ENCODE peak calls at places on chromosomes 2 and 18, in four cellular contexts. X, Q, R and E are unnamed samples.

GRCh38 chr2:71524476-71524875 is 71.1 kb downstream of the DYSF start:
- DNase-seq in X (peak), Q (no peak), R (no peak), E (no peak)

GRCh38 chr18:48834421-48835011 is 116.2 kb downstream of the SMAD7 start:
- DNase-seq in X (peak), Q (peak), R (peak), E (peak)

GRCh38 chr2:7639476-7639875 is 722.3 kb downstream of the RNF144A start:
- DNase-seq in X (no peak), Q (no peak), R (no peak), E (no peak)

GRCh38 chr2:176270100-176270750 is 983 bp downstream of the MTX2 start:
- DNase-seq in X (peak), Q (no peak), R (no peak), E (peak)

GRCh38 chr18:25057491-25058050 is 294.4 kb downstream of the ZNF521 start:
- DNase-seq in X (no peak), Q (no peak), R (no peak), E (no peak)

GRCh38 chr2:69954069-69954468 is 7.4 kb downstream of the ASPRV1 start:
- DNase-seq in X (no peak), Q (no peak), R (no peak), E (no peak)

GRCh38 chr2:65021709-65022108 is 32.5 kb downstream of the SLC1A4 start:
- DNase-seq in X (no peak), Q (no peak), R (no peak), E (no peak)

GRCh38 chr18:31931163-31931885 is 11.6 kb downstream of the TRAPPC8 start:
- DNase-seq in X (no peak), Q (no peak), R (no peak), E (no peak)

GRCh38 chr18:58241877-58242276 is 197.9 kb downstream of the NEDD4L start:
- DNase-seq in X (no peak), Q (peak), R (no peak), E (no peak)

GRCh38 chr2:1736997-1737480 is 7.3 kb downstream of the PXDN start:
- DNase-seq in X (no peak), Q (peak), R (peak), E (no peak)

GRCh38 chr2:39488450-39488849 is 51.4 kb upstream of the MAP4K3 start:
- DNase-seq in X (no peak), Q (no peak), R (no peak), E (no peak)

DNA sequence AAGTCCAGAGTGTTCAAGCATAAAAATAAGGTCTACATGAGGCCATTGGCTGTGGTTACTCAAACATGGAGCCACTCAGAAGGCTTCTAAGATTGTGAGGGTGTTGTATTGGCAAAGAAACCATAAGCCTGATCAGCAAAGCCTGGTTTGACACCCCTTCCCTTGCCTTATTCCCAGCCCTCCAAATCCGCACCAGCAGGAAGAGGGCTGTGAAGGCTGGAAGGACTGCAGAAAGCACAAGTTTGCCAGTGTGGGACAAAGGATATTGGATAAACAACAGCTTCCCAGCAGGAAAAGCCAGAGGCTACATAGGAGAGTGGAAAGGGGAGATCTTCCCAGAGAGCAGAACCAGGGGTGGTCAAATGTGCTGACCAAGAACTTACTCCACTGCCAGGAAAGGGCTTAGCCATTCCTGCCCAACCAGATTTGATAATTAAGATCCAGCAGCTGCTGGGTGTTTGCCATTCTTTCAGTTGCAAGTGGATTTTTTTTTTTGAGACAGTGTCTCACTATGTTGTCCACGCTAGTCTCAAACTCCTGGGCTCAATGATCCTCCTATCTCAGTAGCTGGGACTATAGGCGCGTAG is 1.5 kb upstream of the PRKAG3 start:
- DNase-seq in X (no peak), Q (no peak), R (no peak), E (no peak)
- TF ChIP-seq CTCF in X (no peak), Q (no peak), R (no peak), E (no peak)

GRCh38 chr2:205323929-205324328 is 358.4 kb upstream of the NRP2 start:
- DNase-seq in X (no peak), Q (no peak), R (no peak), E (no peak)
- TF ChIP-seq CTCF in X (no peak), Q (peak), R (no peak), E (peak)

GRCh38 chr2:166517533-166517932 is 23.5 kb upstream of the SCN7A start:
- DNase-seq in X (no peak), Q (no peak), R (no peak), E (no peak)

GRCh38 chr2:166513952-166514351 is 19.9 kb upstream of the SCN7A start:
- DNase-seq in X (no peak), Q (no peak), R (no peak), E (no peak)

GRCh38 chr2:166519391-166519962 is 25.4 kb upstream of the SCN7A start:
- DNase-seq in X (no peak), Q (no peak), R (no peak), E (no peak)

GRCh38 chr2:166518634-166519390 is 24.8 kb upstream of the SCN7A start:
- DNase-seq in X (no peak), Q (no peak), R (no peak), E (no peak)

DNA sequence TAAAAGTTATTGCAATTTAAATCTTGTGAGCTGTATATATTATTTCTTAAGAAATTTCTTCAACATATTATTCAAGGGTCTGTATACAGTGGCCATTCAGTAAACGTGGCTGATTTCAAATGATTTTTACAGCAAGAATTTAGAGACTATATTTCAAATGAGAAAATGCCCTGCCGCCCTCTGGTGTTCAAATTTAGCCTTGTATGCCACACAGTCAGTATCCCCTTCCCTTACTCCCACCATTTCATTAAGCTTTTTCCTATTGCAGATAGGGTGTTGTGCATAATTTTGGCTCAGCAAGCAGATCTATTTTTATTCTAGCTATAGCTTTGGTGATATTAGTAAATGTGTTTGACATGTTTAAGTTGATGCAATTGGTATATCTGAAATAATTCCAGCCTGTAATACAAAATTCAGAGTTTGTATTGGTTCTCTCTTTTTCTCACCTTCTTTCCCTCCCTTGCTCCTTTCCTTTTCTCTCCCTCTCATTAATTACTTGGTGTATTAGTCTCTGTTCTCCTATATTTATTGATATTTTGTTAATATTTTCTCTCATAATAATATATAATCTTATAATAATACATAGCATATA is 22.8 kb upstream of the SCN7A start:
- DNase-seq in X (peak), Q (peak), R (no peak), E (no peak)
- TF ChIP-seq CTCF in X (peak), Q (peak), R (peak), E (peak)

GRCh38 chr2:109448946-109449788 is 164.6 kb downstream of the SEPTIN10 start:
- DNase-seq in X (peak), Q (no peak), R (peak), E (no peak)
- TF ChIP-seq CTCF in X (no peak), Q (no peak), R (no peak), E (no peak)

GRCh38 chr18:78071146-78071710 is 821.6 kb downstream of the GALR1 start:
- DNase-seq in X (no peak), Q (no peak), R (no peak), E (no peak)

GRCh38 chr18:78073275-78073674 is 823.6 kb downstream of the GALR1 start:
- DNase-seq in X (no peak), Q (no peak), R (no peak), E (no peak)

GRCh38 chr18:78080081-78080480 is 830.4 kb downstream of the GALR1 start:
- DNase-seq in X (no peak), Q (no peak), R (no peak), E (no peak)

GRCh38 chr18:78069784-78070664 is 820.4 kb downstream of the GALR1 start:
- DNase-seq in X (peak), Q (no peak), R (peak), E (no peak)

GRCh38 chr18:78074400-78075020 is 824.9 kb downstream of the GALR1 start:
- DNase-seq in X (no peak), Q (no peak), R (no peak), E (no peak)
- TF ChIP-seq CTCF in X (no peak), Q (no peak), R (no peak), E (no peak)

DNA sequence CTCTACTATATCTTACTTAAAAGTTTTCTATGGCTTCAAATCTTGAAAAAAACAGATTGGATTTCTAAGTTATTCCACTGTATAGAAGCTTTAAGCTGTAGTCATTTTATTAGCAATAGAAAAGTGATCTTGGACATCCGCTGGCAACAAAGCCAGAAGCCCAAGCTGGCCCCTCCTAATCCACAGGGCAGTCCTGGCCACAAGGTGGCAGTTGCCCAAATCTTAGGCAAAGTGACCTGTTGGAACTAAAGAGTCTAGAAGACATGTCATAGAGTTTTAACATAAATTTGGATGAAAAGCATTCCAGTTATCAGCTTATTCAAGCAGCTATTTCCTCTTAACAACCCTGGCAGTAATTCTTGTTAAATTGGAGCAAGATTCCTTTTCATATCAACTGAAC is 80.8 kb downstream of the SP3 start:
- DNase-seq in X (peak), Q (no peak), R (no peak), E (no peak)
- TF ChIP-seq CTCF in X (peak), Q (peak), R (peak), E (peak)

GRCh38 chr2:240989451-240990265 is 8.8 kb upstream of the SNED1 start:
- DNase-seq in X (peak), Q (no peak), R (no peak), E (no peak)
- TF ChIP-seq CTCF in X (peak), Q (peak), R (peak), E (no peak)

DNA sequence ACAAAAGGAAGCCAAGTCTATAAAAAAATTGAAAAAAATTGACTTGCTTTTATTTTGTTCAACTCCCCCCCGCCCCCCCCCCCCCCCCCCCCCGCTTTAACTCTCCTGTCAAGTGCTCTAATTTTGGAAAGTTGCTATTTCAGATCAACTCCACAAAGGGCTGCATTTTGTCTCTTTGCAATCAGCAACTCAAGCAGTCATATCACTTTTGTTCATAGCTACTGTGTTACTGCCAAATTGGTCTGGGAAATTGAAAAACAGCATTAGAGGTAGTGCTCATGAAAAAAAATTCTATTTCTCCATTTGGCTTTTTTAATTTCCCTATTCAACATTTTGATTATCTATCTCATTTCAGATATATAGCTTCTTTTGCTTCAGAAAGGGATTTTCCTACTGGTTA is 531.8 kb downstream of the LRP1B start:
- DNase-seq in X (no peak), Q (no peak), R (no peak), E (no peak)
- TF ChIP-seq CTCF in X (no peak), Q (no peak), R (no peak), E (no peak)

GRCh38 chr2:101349893-101350662 is 37.2 kb downstream of the CREG2 start:
- DNase-seq in X (no peak), Q (peak), R (no peak), E (no peak)
- TF ChIP-seq CTCF in X (no peak), Q (peak), R (peak), E (no peak)